ENCODE peak calls at places on chromosomes 3 and 15, in four cellular contexts. One of them, this sample, is unnamed.

GRCh38 chr3:152257246-152258074 is 11.3 kb upstream of the MBNL1 start:
- DNase-seq in GM12892: no peak
- DNase-seq in Peyer's patch: no peak
- DNase-seq in ovary: no peak
- DNase-seq in this sample: no peak

GRCh38 chr3:124774841-124775402 is 44.7 kb downstream of the UMPS start:
- DNase-seq in GM12892: no peak
- DNase-seq in Peyer's patch: no peak
- DNase-seq in ovary: no peak
- DNase-seq in this sample: no peak

GRCh38 chr15:48190932-48191573 is 412 bp upstream of the CTXN2 start:
- DNase-seq in GM12892: no peak
- DNase-seq in Peyer's patch: no peak
- DNase-seq in ovary: peak; percentile 70
- DNase-seq in this sample: peak; percentile 35

GRCh38 chr3:107425033-107425432 is 47.8 kb downstream of the CCDC54 start:
- DNase-seq in GM12892: no peak
- DNase-seq in Peyer's patch: no peak
- DNase-seq in ovary: no peak
- DNase-seq in this sample: no peak

GRCh38 chr3:143849854-143850549 is 1.7 kb upstream of the SLC9A9 start:
- DNase-seq in GM12892: no peak
- DNase-seq in Peyer's patch: no peak
- DNase-seq in ovary: no peak
- DNase-seq in this sample: peak; percentile 4

GRCh38 chr3:34856081-34856480 is 783.2 kb upstream of the ARPP21 start:
- DNase-seq in GM12892: no peak
- DNase-seq in Peyer's patch: no peak
- DNase-seq in ovary: no peak
- DNase-seq in this sample: no peak

GRCh38 chr3:149134560-149134959 is 5.1 kb downstream of the HPS3 start:
- DNase-seq in GM12892: no peak
- DNase-seq in Peyer's patch: no peak
- DNase-seq in ovary: no peak
- DNase-seq in this sample: no peak

GRCh38 chr3:23667536-23668429 is 138.0 kb upstream of the UBE2E1 start:
- DNase-seq in GM12892: no peak
- DNase-seq in Peyer's patch: no peak
- DNase-seq in ovary: no peak
- DNase-seq in this sample: no peak

GRCh38 chr3:180466401-180467005 is 135.5 kb upstream of the TTC14 start:
- DNase-seq in GM12892: no peak
- DNase-seq in Peyer's patch: no peak
- DNase-seq in ovary: no peak
- DNase-seq in this sample: no peak

GRCh38 chr3:183306798-183307671 is 54.0 kb downstream of the B3GNT5 start:
- DNase-seq in GM12892: no peak
- DNase-seq in Peyer's patch: peak; percentile 25
- DNase-seq in ovary: no peak
- DNase-seq in this sample: peak; percentile 67

GRCh38 chr15:84099181-84099580 is 136.4 kb upstream of the GOLGA6L4 start:
- DNase-seq in GM12892: no peak
- DNase-seq in Peyer's patch: no peak
- DNase-seq in ovary: no peak
- DNase-seq in this sample: no peak

GRCh38 chr3:42690766-42691680 is 5.7 kb downstream of the KLHL40 start:
- DNase-seq in GM12892: no peak
- DNase-seq in Peyer's patch: no peak
- DNase-seq in ovary: peak; percentile 2
- DNase-seq in this sample: no peak

GRCh38 chr3:16378920-16379319 is 113.9 kb downstream of the OXNAD1 start:
- DNase-seq in GM12892: no peak
- DNase-seq in Peyer's patch: no peak
- DNase-seq in ovary: no peak
- DNase-seq in this sample: no peak

GRCh38 chr3:11157406-11157805 is 3.1 kb downstream of the HRH1 start:
- DNase-seq in GM12892: no peak
- DNase-seq in Peyer's patch: no peak
- DNase-seq in ovary: no peak
- DNase-seq in this sample: no peak

GRCh38 chr3:40167958-40168357 is 141.5 kb upstream of the EIF1B start:
- DNase-seq in GM12892: no peak
- DNase-seq in Peyer's patch: no peak
- DNase-seq in ovary: no peak
- DNase-seq in this sample: no peak

GRCh38 chr15:26838742-26839460 is 28.0 kb upstream of the GABRA5 start:
- DNase-seq in GM12892: no peak
- DNase-seq in Peyer's patch: no peak
- DNase-seq in ovary: no peak
- DNase-seq in this sample: peak; percentile 6

GRCh38 chr3:11735638-11736037 is 91.9 kb upstream of the VGLL4 start:
- DNase-seq in GM12892: no peak
- DNase-seq in Peyer's patch: no peak
- DNase-seq in ovary: no peak
- DNase-seq in this sample: no peak

GRCh38 chr3:149579838-149580542 is 77.8 kb downstream of the WWTR1 start:
- DNase-seq in GM12892: no peak
- DNase-seq in Peyer's patch: no peak
- DNase-seq in ovary: no peak
- DNase-seq in this sample: no peak

GRCh38 chr3:99713440-99713839 is 75.0 kb downstream of the COL8A1 start:
- DNase-seq in GM12892: no peak
- DNase-seq in Peyer's patch: no peak
- DNase-seq in ovary: no peak
- DNase-seq in this sample: no peak

GRCh38 chr3:47282424-47283192 is at the start of the genes KIF9 and KLHL18:
- DNase-seq in GM12892: peak; percentile 94
- DNase-seq in Peyer's patch: peak; percentile 97
- DNase-seq in ovary: peak; percentile 92
- DNase-seq in this sample: peak; percentile 98
- TF ChIP-seq POLR2A in GM12892: peak; percentile 85
- TF ChIP-seq POLR2A in Peyer's patch: peak; percentile 76
- TF ChIP-seq POLR2A in ovary: peak; percentile 53
- TF ChIP-seq POLR2A in this sample: peak; percentile 81

GRCh38 chr3:45965281-45966052 is 22.2 kb downstream of the CXCR6 start:
- DNase-seq in GM12892: no peak
- DNase-seq in Peyer's patch: peak; percentile 29
- DNase-seq in ovary: no peak
- DNase-seq in this sample: no peak
- TF ChIP-seq POLR2A in GM12892: no peak
- TF ChIP-seq POLR2A in Peyer's patch: no peak
- TF ChIP-seq POLR2A in ovary: no peak
- TF ChIP-seq POLR2A in this sample: no peak

GRCh38 chr15:62068071-62068786 is 1.5 kb downstream of the C2CD4A start:
- DNase-seq in GM12892: peak; percentile 17
- DNase-seq in Peyer's patch: no peak
- DNase-seq in ovary: peak; percentile 36
- DNase-seq in this sample: peak; percentile 46
- TF ChIP-seq POLR2A in GM12892: no peak
- TF ChIP-seq POLR2A in Peyer's patch: no peak
- TF ChIP-seq POLR2A in ovary: no peak
- TF ChIP-seq POLR2A in this sample: no peak

GRCh38 chr3:113088616-113089015 is 97.8 kb downstream of the GTPBP8 start:
- DNase-seq in GM12892: no peak
- DNase-seq in Peyer's patch: no peak
- DNase-seq in ovary: no peak
- DNase-seq in this sample: no peak

GRCh38 chr3:113091417-113091816 is 100.6 kb downstream of the GTPBP8 start:
- DNase-seq in GM12892: no peak
- DNase-seq in Peyer's patch: no peak
- DNase-seq in ovary: no peak
- DNase-seq in this sample: no peak

GRCh38 chr3:113094514-113094913 is 103.7 kb downstream of the GTPBP8 start:
- DNase-seq in GM12892: no peak
- DNase-seq in Peyer's patch: no peak
- DNase-seq in ovary: no peak
- DNase-seq in this sample: no peak

GRCh38 chr3:113096158-113096893 is 105.5 kb downstream of the GTPBP8 start:
- DNase-seq in GM12892: no peak
- DNase-seq in Peyer's patch: no peak
- DNase-seq in ovary: no peak
- DNase-seq in this sample: no peak

DNA sequence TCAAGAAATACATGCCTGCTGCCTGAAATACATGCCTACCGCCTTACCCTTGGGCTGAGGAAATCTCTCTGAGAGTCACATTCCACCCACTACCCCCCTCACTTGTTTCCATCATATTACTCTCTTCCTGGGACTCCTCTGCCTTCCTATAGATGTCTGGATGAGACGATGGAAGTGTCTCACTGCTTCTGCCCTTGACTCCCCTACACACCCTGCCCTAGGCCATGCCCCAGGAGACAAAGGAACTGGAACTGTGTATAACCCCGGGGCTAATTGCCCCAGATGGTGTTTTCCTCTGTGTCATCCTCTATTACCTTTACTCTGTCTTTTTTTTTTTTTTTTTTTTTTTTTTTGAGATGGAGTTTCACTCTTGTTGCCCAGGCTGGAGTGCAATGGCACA is 102.0 kb downstream of the GTPBP8 start:
- DNase-seq in GM12892: no peak
- DNase-seq in Peyer's patch: no peak
- DNase-seq in ovary: no peak
- DNase-seq in this sample: no peak
- TF ChIP-seq POLR2A in GM12892: no peak
- TF ChIP-seq POLR2A in Peyer's patch: no peak
- TF ChIP-seq POLR2A in ovary: no peak
- TF ChIP-seq POLR2A in this sample: no peak

This sample was measured in erythroblast.